ENCODE peak calls at places on chromosomes 1 and 21, in ten cellular contexts. H is CD8-positive, alpha-beta T cell; D is type B pancreatic cell; F is B cell; W is lower leg skin; V is cardiac fibroblast; L is SK-N-SH; O is fibroblast of mammary gland; Z is Calu3; S is heart left ventricle. Q is an unnamed sample.

GRCh38 chr1:30807318-30808066 is 49.9 kb upstream of the LAPTM5 start:
- DNase-seq in O (peak), H (no peak), W (no peak), S (peak), L (peak), Z (no peak), D (no peak), F (peak), V (peak), Q (peak)

GRCh38 chr1:78297828-78298227 is 192.9 kb upstream of the PTGFR start:
- DNase-seq in D (no peak), H (no peak), Z (no peak), W (no peak), S (no peak), O (peak), V (no peak), F (no peak), L (no peak), Q (peak)

GRCh38 chr1:151905070-151905442 is 4.3 kb downstream of the THEM4 start:
- DNase-seq in V (peak), L (no peak), H (peak), Z (no peak), F (no peak), S (no peak), W (no peak), O (peak), D (no peak), Q (no peak)

GRCh38 chr1:94621392-94621791 is 79.8 kb upstream of the F3 start:
- DNase-seq in D (no peak), L (peak), V (no peak), O (peak), W (no peak), H (no peak), S (no peak), Z (peak), F (no peak), Q (no peak)

GRCh38 chr1:63537940-63538339 is 14.6 kb downstream of the EFCAB7 start:
- DNase-seq in Z (no peak), S (no peak), V (peak), W (no peak), O (peak), F (no peak), L (peak), H (no peak), D (no peak), Q (peak)

GRCh38 chr1:156709743-156710489 is 4.5 kb upstream of the CRABP2 start:
- DNase-seq in Z (no peak), S (peak), W (peak), F (no peak), O (peak), L (peak), D (no peak), V (peak), H (no peak), Q (peak)

GRCh38 chr1:21651214-21652042 is 17.7 kb downstream of the RAP1GAP start:
- DNase-seq in H (peak), W (no peak), D (no peak), F (peak), Z (peak), L (peak), O (no peak), V (no peak), S (peak), Q (no peak)

GRCh38 chr1:247494746-247495145 is 36.8 kb upstream of the OR2B11 start:
- DNase-seq in V (no peak), O (no peak), S (no peak), D (no peak), W (no peak), F (no peak), Z (no peak), H (no peak), L (no peak), Q (no peak)

GRCh38 chr1:244801246-244801645 is 34.2 kb upstream of the COX20 start:
- DNase-seq in O (peak), W (no peak), V (peak), F (peak), L (peak), Z (peak), H (peak), D (no peak), S (no peak), Q (peak)

GRCh38 chr1:3409737-3410434 is 44.6 kb upstream of the ARHGEF16 start:
- DNase-seq in V (peak), S (peak), D (no peak), Z (peak), L (peak), W (no peak), H (no peak), O (peak), F (no peak), Q (peak)

GRCh38 chr1:160046494-160047115 is 14.8 kb upstream of the PIGM start:
- DNase-seq in W (peak), D (no peak), O (peak), V (peak), H (peak), L (peak), F (peak), S (peak), Z (peak), Q (peak)

GRCh38 chr1:37255111-37255795 is 219.1 kb upstream of the ZC3H12A start:
- DNase-seq in F (no peak), S (peak), H (no peak), W (no peak), D (peak), V (peak), Z (peak), O (no peak), L (no peak), Q (no peak)

GRCh38 chr1:206784471-206784903 is 12.2 kb upstream of the IL10 start:
- DNase-seq in Z (no peak), L (no peak), H (peak), D (no peak), V (no peak), W (no peak), O (no peak), F (peak), S (no peak), Q (no peak)

GRCh38 chr1:155570593-155570990 is 8.0 kb upstream of the ASH1L start:
- DNase-seq in O (no peak), H (no peak), S (no peak), L (no peak), F (no peak), Z (no peak), W (no peak), D (no peak), V (peak), Q (no peak)

GRCh38 chr1:38741341-38741740 is 118.2 kb downstream of the RRAGC start:
- DNase-seq in Z (no peak), L (no peak), O (no peak), V (peak), S (no peak), W (no peak), H (no peak), D (no peak), F (no peak), Q (peak)

GRCh38 chr1:227762231-227762911 is 27.1 kb downstream of the SNAP47 start:
- DNase-seq in S (peak), H (peak), D (peak), W (peak), L (peak), F (peak), Z (peak), V (peak), O (peak), Q (peak)

GRCh38 chr1:190168116-190168515 is 309.5 kb downstream of the BRINP3 start:
- DNase-seq in L (no peak), D (no peak), V (peak), F (no peak), Z (peak), H (no peak), S (no peak), O (peak), W (no peak), Q (no peak)

GRCh38 chr1:230226004-230226800 is 159.2 kb downstream of the GALNT2 start:
- DNase-seq in W (no peak), S (peak), Z (no peak), F (no peak), V (peak), D (no peak), L (no peak), H (no peak), O (no peak), Q (no peak)

GRCh38 chr1:212561501-212561931 is 47.0 kb upstream of the ATF3 start:
- DNase-seq in W (peak), V (peak), O (peak), F (no peak), H (no peak), D (no peak), L (no peak), S (no peak), Z (peak), Q (peak)

GRCh38 chr1:204867666-204868339 is 2.9 kb upstream of the NFASC start:
- DNase-seq in O (no peak), H (no peak), V (no peak), S (no peak), Z (no peak), W (no peak), F (no peak), D (no peak), L (no peak), Q (no peak)

GRCh38 chr1:246106342-246106763 is 400.7 kb downstream of the SMYD3 start:
- DNase-seq in S (no peak), Z (no peak), F (no peak), O (peak), W (no peak), D (no peak), V (no peak), L (no peak), H (no peak), Q (no peak)

GRCh38 chr21:38741092-38741975 is 64.4 kb upstream of the ETS2 start:
- DNase-seq in F (no peak), D (no peak), Z (no peak), L (no peak), O (no peak), V (no peak), H (no peak), W (no peak), S (no peak), Q (no peak)

GRCh38 chr1:222653178-222653827 is 35.4 kb downstream of the MIA3 start:
- DNase-seq in L (no peak), F (no peak), Z (no peak), D (no peak), H (no peak), S (no peak), O (no peak), V (no peak), W (no peak), Q (no peak)

GRCh38 chr21:38955495-38955894 is 149.8 kb downstream of the ETS2 start:
- DNase-seq in H (no peak), V (peak), S (peak), F (no peak), W (peak), Z (no peak), O (peak), D (no peak), L (no peak), Q (peak)

GRCh38 chr1:46130144-46130543 is 2.3 kb downstream of the PIK3R3 start:
- DNase-seq in H (no peak), O (no peak), F (no peak), Z (no peak), S (no peak), V (no peak), L (peak), W (no peak), D (no peak), Q (no peak)

GRCh38 chr1:64440423-64440822 is 29.5 kb upstream of the CACHD1 start:
- DNase-seq in O (no peak), W (no peak), L (no peak), F (no peak), S (no peak), V (no peak), D (no peak), H (no peak), Z (no peak), Q (no peak)

GRCh38 chr1:68143633-68144032 is 88.7 kb downstream of the WLS start:
- DNase-seq in V (no peak), H (no peak), F (no peak), W (no peak), D (no peak), L (no peak), O (no peak), S (no peak), Z (no peak), Q (no peak)

GRCh38 chr1:110606784-110607662 is 865 bp upstream of the KCNA2 start:
- DNase-seq in D (no peak), Z (no peak), W (no peak), S (no peak), V (no peak), F (peak), H (peak), O (no peak), L (peak), Q (no peak)

GRCh38 chr1:223358826-223359225 is 5.2 kb downstream of the SUSD4 start:
- DNase-seq in D (no peak), S (no peak), O (no peak), L (no peak), V (no peak), Z (peak), H (no peak), W (no peak), F (no peak), Q (no peak)

DNA sequence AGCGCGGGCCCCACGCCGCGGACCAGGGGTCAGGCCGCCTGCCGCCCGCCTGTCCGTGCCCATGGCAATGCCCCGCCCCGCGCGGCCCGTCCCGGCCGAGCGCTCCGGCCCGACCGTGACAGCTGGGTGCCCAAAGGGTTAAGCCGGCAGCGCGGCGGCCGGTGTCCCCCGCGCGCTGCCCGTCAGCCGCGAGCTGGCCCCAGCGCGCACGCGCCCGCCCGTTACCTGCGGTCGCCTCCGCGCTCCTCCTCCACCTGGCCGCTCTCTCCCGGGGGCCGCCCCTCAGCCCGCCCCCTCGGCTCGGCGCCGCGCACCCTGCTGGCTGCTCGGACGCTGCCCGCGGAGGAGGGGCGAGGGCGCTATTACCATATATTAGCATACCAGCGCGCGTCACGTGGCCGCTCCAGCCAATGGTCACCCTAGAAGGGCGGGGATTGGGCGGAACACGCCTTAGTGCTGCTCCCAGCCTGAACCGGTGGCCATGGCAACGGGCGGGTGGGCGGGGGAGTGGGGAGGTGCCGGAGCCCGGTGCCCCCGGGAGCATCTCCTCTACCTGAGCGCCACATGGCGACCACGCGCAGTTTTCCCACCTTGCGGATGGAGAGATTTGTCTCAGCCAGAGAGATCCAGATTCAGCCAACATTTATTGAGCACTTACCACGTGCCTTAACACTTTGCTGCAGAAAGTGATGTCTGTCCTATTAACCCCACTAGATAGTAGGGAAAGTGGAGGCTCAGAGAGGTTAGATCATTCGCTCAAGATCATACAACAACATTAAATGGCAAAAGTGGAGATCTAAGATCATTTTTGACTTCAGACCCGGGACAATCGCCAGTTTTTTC is at the start of gene PHC2:
- DNase-seq in S (peak), D (peak), V (peak), H (peak), Z (peak), O (peak), W (peak), F (peak), L (peak), Q (peak)
- TF ChIP-seq CTCF in S (peak), D (peak), V (peak), H (no peak), Z (no peak), O (no peak), W (no peak), F (peak), L (peak), Q (no peak)

DNA sequence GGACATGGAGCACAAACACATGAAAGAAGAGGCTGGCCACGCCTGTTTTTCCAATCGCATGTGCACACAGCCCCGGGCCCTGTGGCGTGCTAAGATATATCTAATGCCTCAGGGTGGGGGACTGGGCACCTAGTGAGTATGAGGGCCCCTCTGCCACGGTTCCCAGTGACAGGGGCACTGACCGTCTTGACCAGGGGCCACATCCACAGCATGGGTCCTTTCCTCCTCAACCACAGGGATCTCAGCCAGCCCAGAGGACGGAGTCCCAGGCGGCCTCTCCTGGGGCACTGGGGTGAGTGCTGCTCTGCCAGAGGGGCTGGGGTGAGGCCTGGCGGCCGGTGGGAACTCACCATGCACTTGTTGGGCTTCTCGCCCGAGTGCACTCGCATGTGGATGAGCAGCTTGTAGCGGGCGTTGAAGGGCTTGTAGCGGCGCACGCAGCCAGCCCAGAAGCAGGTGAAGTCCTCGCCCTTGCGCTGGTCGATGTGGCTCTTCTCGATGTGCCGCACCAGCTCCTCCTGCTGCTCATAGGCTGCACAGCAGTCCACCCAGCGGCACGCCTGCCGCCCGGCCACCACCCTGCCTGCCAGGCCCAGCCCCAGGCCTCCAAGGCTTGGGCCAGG is 134.7 kb downstream of the DMRTB1 start:
- DNase-seq in L (peak), H (no peak), F (no peak), D (no peak), W (no peak), Z (no peak), O (no peak), S (no peak), V (no peak), Q (no peak)
- TF ChIP-seq CTCF in L (no peak), H (no peak), F (no peak), D (peak), W (no peak), Z (no peak), O (peak), S (no peak), V (no peak), Q (no peak)

GRCh38 chr1:186500804-186501203 is 39.9 kb upstream of the PDC start:
- DNase-seq in D (no peak), S (no peak), L (no peak), Z (no peak), O (no peak), H (no peak), V (no peak), W (no peak), F (no peak), Q (no peak)
- TF ChIP-seq CTCF in D (no peak), S (no peak), L (no peak), Z (no peak), O (no peak), H (no peak), V (no peak), W (no peak), F (no peak), Q (no peak)

GRCh38 chr1:43316738-43317520 is 16.1 kb downstream of the TIE1 start:
- DNase-seq in S (no peak), H (no peak), L (no peak), V (no peak), F (no peak), O (no peak), Z (no peak), W (no peak), D (no peak), Q (no peak)
- TF ChIP-seq CTCF in S (no peak), H (no peak), L (peak), V (peak), F (no peak), O (peak), Z (no peak), W (no peak), D (peak), Q (peak)

GRCh38 chr1:28295936-28296335 is 32.9 kb upstream of the MED18 start:
- DNase-seq in D (no peak), L (no peak), O (no peak), W (no peak), F (no peak), S (no peak), Z (no peak), H (no peak), V (no peak), Q (no peak)

GRCh38 chr1:28301368-28302174 is 27.3 kb upstream of the MED18 start:
- DNase-seq in S (no peak), V (peak), D (no peak), F (no peak), Z (no peak), W (no peak), L (no peak), H (no peak), O (no peak), Q (no peak)

GRCh38 chr1:28296401-28297220 is 32.2 kb upstream of the MED18 start:
- DNase-seq in V (peak), F (no peak), O (peak), S (no peak), H (no peak), D (peak), W (no peak), Z (peak), L (no peak), Q (no peak)

GRCh38 chr1:28297826-28298225 is 31.0 kb upstream of the MED18 start:
- DNase-seq in L (no peak), S (no peak), W (no peak), H (no peak), O (no peak), F (no peak), Z (no peak), D (no peak), V (no peak), Q (no peak)

GRCh38 chr1:28298438-28298837 is 30.4 kb upstream of the MED18 start:
- DNase-seq in L (no peak), Z (no peak), F (no peak), V (no peak), D (no peak), W (no peak), H (no peak), S (no peak), O (no peak), Q (no peak)
- TF ChIP-seq CTCF in L (no peak), Z (no peak), F (no peak), V (no peak), D (no peak), W (no peak), H (no peak), S (no peak), O (no peak), Q (no peak)

DNA sequence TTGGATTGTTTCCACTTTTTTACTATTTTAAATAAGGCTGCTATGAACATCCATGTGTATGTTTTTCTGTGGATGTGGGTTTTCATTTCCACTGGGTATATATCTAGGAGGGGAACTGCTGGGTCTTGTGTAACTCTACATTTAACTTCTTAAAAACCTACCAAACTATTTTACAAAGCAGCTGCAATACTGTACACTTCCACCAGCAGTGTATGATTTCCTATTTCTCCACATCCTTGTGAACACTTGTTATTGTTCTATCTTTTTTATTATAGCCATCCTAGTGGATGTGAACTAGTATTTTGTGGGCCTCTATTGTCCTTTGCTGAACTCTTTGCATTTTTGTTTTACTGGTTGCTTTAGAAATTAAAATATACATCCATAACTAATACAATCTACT is 33.4 kb downstream of the DIPK1A start:
- DNase-seq in H (no peak), D (no peak), W (no peak), Z (no peak), O (no peak), S (no peak), L (no peak), V (no peak), F (no peak), Q (no peak)
- TF ChIP-seq CTCF in H (no peak), D (peak), W (no peak), Z (no peak), O (peak), S (no peak), L (peak), V (no peak), F (no peak), Q (peak)

DNA sequence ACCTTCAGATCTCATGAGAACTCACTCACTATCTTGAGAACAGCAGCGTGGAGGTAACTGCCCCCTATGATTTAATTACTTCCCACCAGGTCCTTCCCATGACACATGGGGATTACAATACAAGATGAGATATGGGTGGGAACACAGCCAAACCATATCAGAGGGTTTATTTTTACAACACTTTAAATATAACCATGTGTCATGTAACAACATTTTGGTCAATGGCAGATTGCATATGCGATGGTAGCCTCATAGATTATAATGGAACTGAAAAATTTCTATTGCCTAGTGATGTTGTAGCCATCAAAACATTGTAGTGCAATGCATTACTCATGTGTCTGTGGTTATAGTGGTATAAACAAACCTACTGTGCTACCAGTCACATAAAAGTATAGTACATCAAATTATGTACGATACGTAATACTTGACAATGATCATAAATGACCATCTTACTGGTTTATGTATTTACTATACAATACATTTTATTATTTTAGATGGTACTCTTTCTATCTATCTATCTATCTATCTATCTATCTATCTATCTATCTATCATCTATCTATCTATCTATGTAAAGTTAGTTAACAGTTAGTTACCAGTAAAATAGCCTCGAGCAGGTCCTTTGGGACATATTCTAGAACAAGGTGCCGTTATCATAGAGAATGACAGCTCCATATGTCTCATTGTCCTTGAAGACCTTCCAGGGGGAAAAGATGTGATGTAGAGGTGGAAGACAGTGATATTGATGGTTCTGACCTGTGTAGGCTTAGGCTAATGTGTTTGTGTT is 12.6 kb upstream of the S100B start:
- DNase-seq in O (peak), H (no peak), W (no peak), D (no peak), L (no peak), F (no peak), S (no peak), V (no peak), Z (no peak), Q (peak)
- TF ChIP-seq CTCF in O (no peak), H (no peak), W (no peak), D (no peak), L (no peak), F (no peak), S (no peak), V (no peak), Z (no peak), Q (no peak)